ENCODE peak calls at places on chromosomes 7 and 10, in six cellular contexts. W is CD4-positive, alpha-beta memory T cell; B is lower lobe of right lung; O is PC-3; Q is left ventricle myocardium inferior; E is keratinocyte. N is an unnamed sample. For H3K27me3 and H3K36me3, the result is how much of the 10 kb centered on the place peaks cover.

GRCh38 chr7:2504818-2505375 is 14.7 kb upstream of the LFNG start:
- DNase-seq in E (no peak), O (no peak), B (no peak), W (no peak), Q (no peak), N (no peak)

GRCh38 chr7:26040085-26040484 is 111.9 kb upstream of the NFE2L3 start:
- DNase-seq in E (no peak), W (no peak), B (no peak), O (no peak), Q (no peak), N (no peak)

GRCh38 chr10:11551915-11552602 is 59.4 kb downstream of the USP6NL start:
- DNase-seq in Q (no peak), B (no peak), W (no peak), O (peak), E (peak), N (no peak)

GRCh38 chr7:129845972-129846327 is 106.8 kb downstream of the UBE2H start:
- DNase-seq in O (peak), E (peak), Q (no peak), W (no peak), B (no peak), N (no peak)

GRCh38 chr10:130615463-130615862 is 479.3 kb downstream of the GLRX3 start:
- DNase-seq in B (no peak), Q (no peak), E (no peak), W (no peak), O (no peak), N (no peak)

GRCh38 chr7:91005024-91005423 is 259.2 kb upstream of the FZD1 start:
- DNase-seq in W (no peak), Q (no peak), E (no peak), B (no peak), O (no peak), N (no peak)

GRCh38 chr7:128831178-128831993 is 1.2 kb downstream of the FLNC start:
- DNase-seq in E (no peak), B (no peak), Q (peak), O (peak), W (no peak), N (no peak)

GRCh38 chr7:141012696-141013344 is 1.9 kb downstream of the MRPS33 start:
- DNase-seq in W (no peak), O (peak), E (no peak), B (no peak), Q (no peak), N (no peak)

GRCh38 chr7:130227883-130228575 is 20.4 kb downstream of the SSMEM1 start:
- DNase-seq in Q (no peak), B (no peak), E (no peak), W (no peak), O (no peak), N (no peak)

GRCh38 chr10:76197293-76197692 is 765.9 kb downstream of the LRMDA start:
- DNase-seq in E (no peak), B (no peak), O (no peak), Q (no peak), W (no peak), N (no peak)
- H3K27me3 ChIP-seq in E (under half), B (under half), O (half or more), Q (under half), W (under half), N (under half)

GRCh38 chr10:99756158-99756557 is 24.1 kb downstream of the CUTC start:
- DNase-seq in B (no peak), Q (no peak), W (no peak), O (no peak), E (no peak), N (no peak)
- H3K36me3 ChIP-seq in B (half or more), Q (half or more), W (half or more), O (under half), E (under half), N (under half)

GRCh38 chr10:35875281-35875680 is 233.2 kb upstream of the FZD8 start:
- DNase-seq in O (no peak), E (no peak), W (no peak), Q (no peak), B (no peak), N (no peak)
- H3K4me3 ChIP-seq in O (no peak), E (no peak), W (no peak), Q (no peak), B (no peak), N (no peak)

DNA sequence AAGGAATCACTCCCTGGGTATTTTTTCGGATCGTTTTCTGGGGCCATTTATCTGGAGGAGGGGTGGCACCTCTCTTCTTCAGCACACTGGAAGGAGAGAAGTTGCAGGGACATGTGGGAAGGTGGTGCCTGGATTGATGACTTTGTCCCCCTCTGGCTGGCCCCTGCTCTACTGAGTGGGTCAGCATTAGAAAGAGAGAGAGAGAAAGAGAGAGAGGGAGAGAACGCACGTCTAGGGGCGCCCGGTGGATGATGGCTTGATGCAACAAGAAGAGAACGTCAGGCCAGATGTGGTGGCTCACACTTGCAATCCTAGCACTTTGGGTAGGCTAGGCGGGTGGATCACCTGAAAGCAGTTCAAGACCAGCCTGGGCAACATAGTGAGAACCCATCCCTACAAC is 5.5 kb upstream of the MUC12 start:
- DNase-seq in B (no peak), O (no peak), W (no peak), E (no peak), Q (no peak), N (no peak)
- H3K27me3 ChIP-seq in B (half or more), O (half or more), W (under half), E (under half), Q (half or more), N (under half)

GRCh38 chr10:133366130-133366478 is 7.0 kb downstream of the ECHS1 start:
- DNase-seq in Q (no peak), W (no peak), B (no peak), E (no peak), O (no peak), N (no peak)

GRCh38 chr10:133368153-133368552 is 5.0 kb downstream of the ECHS1 start:
- DNase-seq in O (no peak), B (no peak), E (no peak), W (no peak), Q (no peak), N (no peak)

GRCh38 chr10:133366751-133367150 is 6.4 kb downstream of the ECHS1 start:
- DNase-seq in Q (no peak), B (no peak), E (no peak), W (no peak), O (no peak), N (no peak)

GRCh38 chr10:133364645-133365431 is 7.0 kb upstream of the FUOM start:
- DNase-seq in W (no peak), O (no peak), Q (no peak), B (no peak), E (no peak), N (no peak)

DNA sequence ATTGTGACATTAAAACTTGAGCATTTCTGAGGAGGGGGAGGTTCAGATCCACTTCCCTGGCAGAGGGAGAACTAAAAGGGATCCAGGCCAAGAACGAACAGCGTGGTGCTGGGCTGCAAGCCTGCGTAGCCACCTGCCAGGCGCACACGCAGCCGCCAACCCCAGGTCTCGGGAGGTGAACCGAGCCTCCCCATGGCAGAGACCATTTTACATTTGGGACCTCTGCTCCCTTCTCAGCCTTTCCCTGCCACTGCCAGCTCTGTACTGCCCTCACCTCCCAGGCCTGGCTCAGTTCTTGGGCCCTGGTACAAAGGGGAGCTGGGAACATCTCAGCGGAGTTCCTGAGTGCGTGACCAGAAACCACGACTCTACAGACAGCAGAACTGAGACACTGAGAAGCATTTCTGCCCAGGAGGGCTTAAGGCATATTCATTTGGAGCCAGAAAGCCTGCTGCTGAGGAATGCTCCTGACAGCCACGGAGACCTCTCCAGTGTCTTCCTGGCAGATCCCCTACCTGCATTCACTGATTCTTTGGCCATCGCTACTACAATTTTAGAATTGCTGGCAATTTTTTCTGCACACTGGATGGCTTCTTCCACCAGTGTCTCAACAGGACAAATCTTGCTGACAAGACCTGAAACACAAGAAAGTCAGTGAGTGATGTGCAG is 7.6 kb downstream of the ECHS1 start:
- DNase-seq in W (no peak), O (no peak), E (no peak), Q (no peak), B (no peak), N (no peak)
- H3K36me3 ChIP-seq in W (under half), O (under half), E (under half), Q (half or more), B (half or more), N (under half)

DNA sequence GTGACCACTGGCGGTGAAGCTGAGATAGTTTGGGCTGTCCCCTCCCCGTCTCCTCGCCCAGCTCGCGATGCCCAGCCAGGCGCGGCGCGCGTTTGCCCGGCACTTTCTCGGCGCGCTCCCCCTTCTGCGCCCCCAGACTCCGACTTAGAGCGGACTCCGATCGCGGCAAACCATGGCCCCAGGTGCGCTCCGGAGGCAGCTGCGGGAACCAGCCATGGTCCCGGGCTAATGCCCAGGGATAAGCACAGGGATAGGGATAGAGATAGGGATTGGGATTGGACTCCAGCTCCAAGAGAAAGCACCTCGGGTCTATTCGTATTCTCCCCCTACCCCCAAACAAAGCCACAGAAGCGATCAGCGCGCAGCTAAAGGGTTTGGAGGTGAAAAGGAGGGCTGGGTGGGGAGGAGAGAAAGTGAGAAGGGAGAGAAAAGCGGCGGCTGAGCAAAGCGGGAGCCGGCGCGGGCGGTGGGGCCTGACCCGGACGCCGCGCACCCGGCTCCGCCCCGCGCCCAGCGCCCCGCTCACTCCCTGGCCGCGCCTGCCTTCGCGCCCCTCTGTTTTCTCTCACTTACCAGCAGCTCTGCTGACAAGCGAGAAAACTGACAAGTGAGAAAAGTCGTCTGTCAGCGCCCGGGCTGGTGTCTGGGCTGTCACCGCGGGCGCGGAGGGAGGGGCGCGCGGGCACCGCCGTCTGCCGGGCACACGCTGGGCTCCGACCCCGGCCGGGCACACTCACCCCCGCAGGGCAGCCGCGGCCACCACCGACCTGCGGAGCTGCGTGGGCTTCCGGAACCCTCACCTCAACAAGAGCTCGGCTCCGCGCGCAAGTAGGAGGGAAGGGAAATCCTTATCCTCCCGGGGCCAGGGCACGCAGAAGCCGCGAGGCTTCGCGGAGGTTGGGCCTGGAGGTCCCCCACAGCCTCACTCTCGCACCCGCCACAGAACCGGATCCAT is at the start of gene PDE1C:
- DNase-seq in B (no peak), Q (peak), O (no peak), E (no peak), W (no peak), N (no peak)
- H3K4me3 ChIP-seq in B (peak), Q (peak), O (no peak), E (peak), W (no peak), N (no peak)

DNA sequence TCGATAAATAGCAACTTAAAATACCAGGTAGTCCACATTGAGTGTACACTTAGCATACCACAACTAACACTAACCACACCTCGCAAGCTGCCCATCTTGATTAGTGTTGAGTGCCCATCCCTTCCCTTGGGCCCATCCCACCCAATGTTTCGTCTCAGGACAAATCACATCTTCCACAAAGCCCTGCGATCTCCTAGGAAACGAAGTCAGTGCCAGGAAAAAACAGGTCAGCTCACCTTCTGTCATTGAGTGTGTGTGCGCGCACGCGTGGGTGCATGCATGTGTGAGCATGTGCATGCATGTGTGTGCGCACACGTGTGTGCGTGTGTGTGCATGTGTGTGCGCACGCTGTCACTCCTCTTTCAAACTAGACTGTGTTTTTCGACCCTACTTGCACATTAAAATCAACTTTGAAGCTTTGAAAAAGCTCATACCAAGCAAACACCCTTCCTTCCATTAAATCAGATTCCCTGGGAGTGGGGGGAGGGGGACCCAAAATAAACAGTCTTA is 48.8 kb upstream of the OPALIN start:
- DNase-seq in E (no peak), Q (no peak), O (no peak), B (no peak), W (no peak), N (no peak)
- H3K27me3 ChIP-seq in E (under half), Q (under half), O (under half), B (under half), W (under half), N (under half)

DNA sequence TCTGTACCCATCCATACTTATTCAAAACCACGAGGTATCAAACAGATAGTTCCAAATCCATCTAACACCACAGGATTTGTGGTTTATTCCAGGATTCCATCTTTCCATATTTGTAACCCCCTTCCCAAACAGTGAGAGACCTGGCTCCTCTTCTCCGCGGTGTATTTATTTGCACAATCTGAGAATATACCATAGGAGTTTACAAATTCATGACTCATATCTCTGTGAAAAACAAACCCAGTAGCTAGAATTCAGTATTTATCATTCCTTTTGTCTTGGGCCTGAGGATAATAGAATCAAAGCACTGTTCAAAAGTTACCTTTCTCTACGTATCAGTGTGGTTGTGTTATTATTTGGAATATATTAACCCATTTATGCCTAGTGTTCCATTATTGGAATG is 31.9 kb downstream of the PDSS1 start:
- DNase-seq in O (peak), Q (no peak), B (no peak), W (no peak), E (no peak), N (no peak)
- H3K36me3 ChIP-seq in O (under half), Q (under half), B (under half), W (under half), E (under half), N (under half)

N was measured in CD8-positive, alpha-beta memory T cell.